ENCODE peak calls at places on chromosomes 2 and 18, in seven cellular contexts. D is tibial nerve, L is mesendoderm, T is cardiac muscle cell, M is astrocyte, V is fibroblast of lung, S is GM23248. C is an unnamed sample. For H3K4me1, the result is how much of the 10 kb centered on the place peaks cover.

GRCh38 chr2:119214453-119214852 is 9.2 kb upstream of the STEAP3 start:
- DNase-seq in M (no peak), S (no peak), V (no peak), D (no peak), T (no peak), L (no peak), C (no peak)

GRCh38 chr2:84314901-84315330 is 144.2 kb downstream of the SUCLG1 start:
- DNase-seq in D (peak), T (peak), M (peak), L (peak), S (peak), V (peak), C (peak)

GRCh38 chr2:76958749-76959148 is 563.4 kb downstream of the LRRTM4 start:
- DNase-seq in S (peak), T (peak), D (no peak), L (peak), V (peak), M (no peak), C (no peak)

GRCh38 chr18:69954719-69955118 is 7.0 kb upstream of the CD226 start:
- DNase-seq in L (no peak), V (no peak), S (no peak), T (no peak), M (peak), D (no peak), C (no peak)

GRCh38 chr18:12625242-12625641 is 32.7 kb downstream of the SPIRE1 start:
- DNase-seq in L (no peak), V (peak), D (no peak), T (no peak), M (no peak), S (no peak), C (no peak)

GRCh38 chr2:223099561-223099960 is 47.6 kb downstream of the KCNE4 start:
- DNase-seq in S (no peak), D (no peak), L (no peak), M (no peak), T (no peak), V (no peak), C (no peak)

GRCh38 chr2:209790066-209790728 is 18.6 kb downstream of the UNC80 start:
- DNase-seq in M (no peak), S (no peak), T (no peak), L (no peak), D (no peak), V (no peak), C (peak)

GRCh38 chr2:39234754-39235153 is 9.0 kb downstream of the CDKL4 start:
- DNase-seq in V (peak), L (no peak), T (no peak), M (no peak), D (no peak), S (peak), C (no peak)

GRCh38 chr2:49224426-49225010 is 70.2 kb upstream of the FSHR start:
- DNase-seq in V (no peak), T (no peak), L (no peak), M (no peak), D (no peak), S (no peak), C (no peak)

GRCh38 chr18:25275414-25276001 is 76.5 kb downstream of the ZNF521 start:
- DNase-seq in D (no peak), L (no peak), T (peak), M (no peak), S (no peak), V (no peak), C (no peak)

GRCh38 chr2:8926356-8926755 is 77.1 kb downstream of the MBOAT2 start:
- DNase-seq in L (no peak), D (peak), T (no peak), S (no peak), V (no peak), M (no peak), C (no peak)

GRCh38 chr2:219420687-219421086 is 2.5 kb downstream of the DES start:
- DNase-seq in D (no peak), T (no peak), S (no peak), L (no peak), V (no peak), M (no peak), C (no peak)

GRCh38 chr2:190791983-190792575 is 88.5 kb upstream of the GLS start:
- DNase-seq in S (no peak), D (no peak), V (peak), L (peak), M (no peak), T (no peak), C (no peak)

GRCh38 chr2:101741775-101742520 is 44.4 kb downstream of the MAP4K4 start:
- DNase-seq in T (no peak), L (peak), S (no peak), V (peak), M (no peak), D (no peak), C (no peak)

GRCh38 chr2:34910018-34910417 is 1310.9 kb upstream of the FAM98A start:
- DNase-seq in T (no peak), S (no peak), V (no peak), M (no peak), D (no peak), L (no peak), C (no peak)

GRCh38 chr18:45071959-45072358 is 391.3 kb downstream of the SETBP1 start:
- DNase-seq in D (no peak), L (no peak), S (no peak), M (no peak), V (no peak), T (no peak), C (no peak)

GRCh38 chr2:7620255-7620654 is 703.0 kb downstream of the RNF144A start:
- DNase-seq in V (no peak), S (peak), D (no peak), L (no peak), T (no peak), M (no peak), C (peak)

GRCh38 chr2:17539596-17539992 is 902 bp upstream of the VSNL1 start:
- DNase-seq in T (peak), L (peak), D (no peak), S (peak), V (peak), M (peak), C (peak)

GRCh38 chr2:60295591-60295962 is 257.9 kb downstream of the BCL11A start:
- DNase-seq in L (peak), T (no peak), M (no peak), D (no peak), V (no peak), S (no peak), C (no peak)

GRCh38 chr2:85342156-85342555 is 12.2 kb downstream of the RETSAT start:
- DNase-seq in L (peak), M (no peak), T (no peak), D (no peak), V (no peak), S (no peak), C (no peak)

GRCh38 chr18:46393230-46393629 is 263.8 kb downstream of the LOXHD1 start:
- DNase-seq in L (peak), M (no peak), D (no peak), V (no peak), T (peak), S (no peak), C (no peak)

GRCh38 chr2:120108049-120108448 is 95.2 kb downstream of the EPB41L5 start:
- DNase-seq in T (no peak), L (no peak), S (peak), D (no peak), M (peak), V (peak), C (no peak)

GRCh38 chr2:26561918-26562810 is 79.0 kb downstream of the CIB4 start:
- DNase-seq in D (no peak), V (peak), S (peak), M (peak), L (no peak), T (peak), C (peak)

GRCh38 chr2:136214284-136214683 is 96.3 kb upstream of the CXCR4 start:
- DNase-seq in M (no peak), L (no peak), S (no peak), T (no peak), V (no peak), D (no peak), C (no peak)

GRCh38 chr18:68448736-68449135 is 266.2 kb downstream of the TMX3 start:
- DNase-seq in M (peak), L (no peak), D (no peak), T (no peak), S (peak), V (peak), C (no peak)

GRCh38 chr2:75513616-75514170 is 47.0 kb downstream of the EVA1A start:
- DNase-seq in M (peak), V (no peak), L (no peak), T (no peak), S (no peak), D (no peak), C (no peak)

GRCh38 chr2:40098786-40099470 is 319.9 kb upstream of the THUMPD2 start:
- DNase-seq in D (no peak), S (peak), V (peak), M (peak), L (no peak), T (no peak), C (no peak)

GRCh38 chr18:58451972-58452334 is 176.9 kb downstream of the ALPK2 start:
- DNase-seq in T (no peak), S (no peak), L (no peak), V (no peak), M (no peak), D (no peak), C (no peak)

GRCh38 chr18:58453913-58454317 is 175.0 kb downstream of the ALPK2 start:
- DNase-seq in S (no peak), M (no peak), V (no peak), D (no peak), T (no peak), L (no peak), C (no peak)

GRCh38 chr18:58451115-58451971 is 177.5 kb downstream of the ALPK2 start:
- DNase-seq in T (no peak), D (no peak), S (no peak), L (peak), M (no peak), V (no peak), C (no peak)

GRCh38 chr18:58453167-58453804 is 175.6 kb downstream of the ALPK2 start:
- DNase-seq in T (no peak), S (no peak), D (no peak), M (no peak), L (no peak), V (no peak), C (no peak)

DNA sequence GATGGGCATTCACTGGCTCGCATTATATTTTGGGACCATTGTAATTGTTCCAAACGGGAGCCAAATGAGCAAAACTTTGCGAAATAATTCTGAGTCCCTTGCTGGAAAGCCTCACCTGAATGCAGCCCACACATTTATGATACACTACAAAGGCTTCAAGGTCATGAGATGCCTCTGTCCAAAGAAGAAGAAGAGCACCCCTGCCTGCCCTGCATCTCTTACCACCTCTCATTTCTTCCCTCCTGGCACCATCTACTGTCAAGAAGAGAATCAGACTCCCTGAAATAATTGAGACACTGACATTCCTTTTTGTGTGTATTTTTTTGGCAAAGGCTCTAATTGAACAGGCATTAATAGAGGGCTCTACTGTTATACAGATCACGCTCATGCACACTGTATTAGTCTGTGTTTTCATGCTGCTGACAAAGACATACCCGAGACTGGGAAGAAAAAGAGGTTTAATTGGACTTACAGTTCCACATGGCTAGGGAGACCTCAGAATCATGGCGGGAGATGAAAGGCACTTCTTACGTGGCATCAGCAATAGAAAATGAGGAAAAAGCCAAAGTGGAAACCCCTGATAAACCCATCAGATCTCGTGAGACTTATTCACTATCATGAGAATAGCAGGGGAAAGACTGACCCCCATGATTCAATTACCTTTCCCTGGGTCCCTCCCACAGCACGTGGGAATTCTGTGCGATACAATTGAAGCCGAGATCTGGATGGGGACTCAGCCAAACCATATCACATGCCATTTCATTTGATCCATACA is 176.3 kb downstream of the ALPK2 start:
- DNase-seq in T (no peak), M (no peak), S (no peak), V (no peak), D (no peak), L (no peak), C (no peak)
- H3K27ac ChIP-seq in T (no peak), M (no peak), S (no peak), V (no peak), D (no peak), L (no peak), C (no peak)

GRCh38 chr2:126656311-126657145 is 570 bp downstream of the GYPC start:
- DNase-seq in D (no peak), V (peak), M (peak), L (peak), S (peak), T (peak), C (no peak)
- H3K4me1 ChIP-seq in D (under half), V (under half), M (under half), L (under half), S (under half), T (under half), C (under half)

GRCh38 chr2:33570681-33571080 is 28.4 kb downstream of the FAM98A start:
- DNase-seq in S (no peak), V (no peak), D (no peak), T (no peak), L (no peak), M (no peak), C (no peak)
- H3K27ac ChIP-seq in S (no peak), V (no peak), D (no peak), T (no peak), L (no peak), M (no peak), C (no peak)

GRCh38 chr18:23173912-23174311 is 38.6 kb downstream of the CABLES1 start:
- DNase-seq in L (no peak), S (no peak), V (no peak), T (no peak), D (no peak), M (no peak), C (no peak)
- H3K4me1 ChIP-seq in L (under half), S (under half), V (under half), T (under half), D (under half), M (under half), C (under half)

DNA sequence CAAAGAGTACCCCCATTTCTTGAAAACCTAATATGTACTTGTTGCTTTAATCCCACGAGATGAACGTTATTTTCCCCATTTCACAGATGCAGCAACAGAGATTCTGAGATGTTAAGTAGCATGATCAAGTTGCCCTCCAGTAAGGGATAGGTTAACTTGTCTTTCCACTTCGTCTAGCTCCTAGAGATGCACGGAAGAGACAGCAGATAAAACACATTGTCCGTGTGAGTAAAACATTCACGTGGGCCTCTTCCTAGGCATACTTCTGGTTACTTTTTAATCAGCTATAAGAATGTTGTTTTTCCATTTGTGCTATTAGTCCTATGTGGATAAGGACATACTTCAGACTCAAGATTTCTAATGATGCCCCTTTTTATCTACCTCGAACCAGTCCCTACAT is 1.2 kb upstream of the ARHGAP28 start:
- DNase-seq in M (no peak), T (no peak), L (no peak), D (no peak), S (no peak), V (no peak), C (no peak)
- H3K27ac ChIP-seq in M (no peak), T (peak), L (peak), D (peak), S (no peak), V (no peak), C (no peak)

GRCh38 chr2:68362749-68363148 is 2.3 kb upstream of the PLEK start:
- DNase-seq in L (no peak), V (no peak), D (no peak), M (no peak), T (no peak), S (no peak), C (no peak)
- H3K4me1 ChIP-seq in L (under half), V (under half), D (under half), M (under half), T (under half), S (under half), C (under half)

DNA sequence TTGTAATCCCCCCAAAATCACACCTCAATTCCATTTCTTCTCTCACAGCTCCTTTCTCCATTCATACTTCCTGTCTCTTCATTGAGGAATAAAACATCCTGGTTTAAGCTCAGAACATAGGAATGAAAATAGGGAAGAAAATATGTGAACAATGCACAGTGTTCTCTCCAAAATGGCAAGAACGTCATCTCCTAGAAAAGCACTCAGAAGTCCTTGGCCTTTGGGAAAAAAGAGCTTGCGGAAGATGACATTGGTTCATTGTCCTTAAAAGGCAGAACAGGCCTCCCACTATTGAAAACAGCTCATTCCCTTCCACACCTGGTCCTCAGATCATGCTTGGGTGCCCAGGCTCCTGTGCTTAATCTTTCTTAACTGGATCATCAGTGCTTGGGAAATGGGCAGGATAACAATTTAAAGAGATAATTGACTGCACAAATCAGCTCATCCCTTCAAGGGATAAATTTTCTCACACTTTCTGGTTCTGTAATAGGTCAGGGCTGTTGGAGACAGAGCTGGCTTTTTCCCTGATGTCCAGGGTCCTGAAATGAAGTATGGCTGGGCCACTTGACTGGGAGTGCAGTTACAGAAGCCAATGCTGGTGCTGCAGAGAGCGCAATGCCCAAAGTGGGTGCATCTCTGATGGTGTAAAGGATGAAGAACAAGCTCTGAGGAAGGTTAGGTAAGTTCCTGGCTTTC is 69.2 kb downstream of the MARCHF4 start:
- DNase-seq in M (peak), T (peak), V (no peak), S (peak), L (no peak), D (no peak), C (peak)
- H3K27ac ChIP-seq in M (peak), T (no peak), V (no peak), S (peak), L (no peak), D (no peak), C (no peak)

GRCh38 chr2:181472990-181473389 is 15.8 kb downstream of the ITGA4 start:
- DNase-seq in L (no peak), T (no peak), D (no peak), S (no peak), M (no peak), V (no peak), C (no peak)

GRCh38 chr2:181468857-181469256 is 11.7 kb downstream of the ITGA4 start:
- DNase-seq in L (no peak), S (peak), D (no peak), T (no peak), M (peak), V (no peak), C (no peak)

GRCh38 chr2:181471783-181472182 is 14.6 kb downstream of the ITGA4 start:
- DNase-seq in D (no peak), L (no peak), M (peak), T (no peak), V (no peak), S (no peak), C (no peak)

GRCh38 chr2:181470815-181471214 is 13.6 kb downstream of the ITGA4 start:
- DNase-seq in T (no peak), L (no peak), M (no peak), S (no peak), V (no peak), D (no peak), C (no peak)

GRCh38 chr2:181471227-181471626 is 14.0 kb downstream of the ITGA4 start:
- DNase-seq in L (no peak), S (peak), D (no peak), V (peak), T (no peak), M (peak), C (no peak)
- H3K4me1 ChIP-seq in L (under half), S (under half), D (under half), V (under half), T (under half), M (under half), C (under half)

DNA sequence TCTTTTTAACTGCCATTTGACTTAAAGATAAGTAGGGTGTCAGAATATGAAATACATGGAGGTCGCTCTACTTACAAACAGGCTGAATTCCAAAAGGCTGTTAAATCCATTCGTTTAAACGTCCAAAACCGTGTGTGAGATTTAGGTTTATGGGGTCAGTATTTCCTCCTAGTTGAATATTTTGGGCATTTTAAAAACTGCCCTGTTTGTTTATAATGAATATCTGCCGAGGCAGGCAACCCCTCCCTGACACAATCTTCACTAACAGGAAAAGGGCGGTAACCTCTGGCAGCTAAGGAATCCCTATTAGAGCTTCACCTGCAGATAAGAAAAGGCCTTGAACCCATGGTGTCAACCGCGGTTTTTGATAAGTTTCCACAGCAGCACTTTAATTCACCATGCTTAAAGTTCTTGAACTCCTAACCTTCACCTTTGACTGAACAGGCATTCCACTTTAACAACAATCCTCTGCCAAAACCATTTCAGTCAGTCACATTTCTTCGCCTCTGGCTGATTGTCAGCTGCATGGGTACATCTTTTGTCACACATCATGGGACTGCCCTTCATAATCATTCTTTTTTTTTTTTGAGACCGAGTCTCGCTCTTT is 17.8 kb downstream of the TRAK2 start:
- DNase-seq in T (no peak), M (no peak), D (no peak), V (no peak), L (peak), S (no peak), C (no peak)
- H3K27ac ChIP-seq in T (peak), M (no peak), D (no peak), V (peak), L (no peak), S (peak), C (no peak)

GRCh38 chr2:196239622-196240587 is 68.5 kb upstream of the STK17B start:
- DNase-seq in M (peak), L (peak), S (peak), V (peak), T (no peak), D (no peak), C (peak)
- H3K4me1 ChIP-seq in M (under half), L (under half), S (under half), V (under half), T (under half), D (under half), C (half or more)

C was measured in SJSA1.